ENCODE peak calls at places on chromosomes 2 and 18, in nine cellular contexts. J is AG09309; S is colonic mucosa; Z is GM13977; R is chondrocyte; K is OCI-LY7; G is lower lobe of right lung; T is CD4-positive, alpha-beta T cell; N is fibroblast of pulmonary artery. E is an unnamed sample.

GRCh38 chr2:113842919-113843736 is 46.8 kb upstream of the ACTR3 start:
- DNase-seq in J (peak; percentile 71), S (no peak), Z (no peak), R (no peak), K (no peak), G (no peak), T (no peak), N (peak; percentile 63), E (no peak)

GRCh38 chr2:202687276-202687675 is 52.5 kb downstream of the FAM117B start:
- DNase-seq in J (no peak), S (no peak), Z (no peak), R (no peak), K (no peak), G (no peak), T (no peak), N (no peak), E (no peak)

GRCh38 chr2:27249891-27250651 is 12.8 kb downstream of the SLC30A3 start:
- DNase-seq in J (no peak), S (peak; percentile 31), Z (peak; percentile 82), R (peak; percentile 91), K (peak; percentile 91), G (peak; percentile 68), T (peak; percentile 30), N (peak; percentile 50), E (peak; percentile 83)

GRCh38 chr18:34494359-34494696 is 215.8 kb upstream of the DTNA start:
- DNase-seq in J (no peak), S (no peak), Z (no peak), R (peak; percentile 60), K (no peak), G (no peak), T (no peak), N (no peak), E (no peak)

GRCh38 chr18:14124689-14125088 is 7.5 kb downstream of the ZNF519 start:
- DNase-seq in J (no peak), S (no peak), Z (no peak), R (no peak), K (no peak), G (no peak), T (no peak), N (no peak), E (no peak)

GRCh38 chr2:86790828-86791561 is at the start of gene CD8A:
- DNase-seq in J (no peak), S (no peak), Z (peak; percentile 62), R (no peak), K (no peak), G (no peak), T (no peak), N (peak; percentile 42), E (peak; percentile 53)

GRCh38 chr2:219658447-219658846 is 31.0 kb downstream of the SLC4A3 start:
- DNase-seq in J (peak; percentile 28), S (no peak), Z (no peak), R (no peak), K (no peak), G (no peak), T (no peak), N (peak; percentile 40), E (no peak)

GRCh38 chr18:48595703-48596218 is 56.9 kb downstream of the CTIF start:
- DNase-seq in J (no peak), S (no peak), Z (no peak), R (no peak), K (no peak), G (no peak), T (no peak), N (no peak), E (no peak)

GRCh38 chr2:96099861-96100798 is 16.2 kb downstream of the ADRA2B start:
- DNase-seq in J (no peak), S (peak; percentile 11), Z (no peak), R (no peak), K (no peak), G (peak; percentile 34), T (no peak), N (no peak), E (no peak)

GRCh38 chr2:235095569-235095968 is 143.8 kb downstream of the SH3BP4 start:
- DNase-seq in J (no peak), S (no peak), Z (no peak), R (no peak), K (no peak), G (no peak), T (no peak), N (peak; percentile 10), E (no peak)

DNA sequence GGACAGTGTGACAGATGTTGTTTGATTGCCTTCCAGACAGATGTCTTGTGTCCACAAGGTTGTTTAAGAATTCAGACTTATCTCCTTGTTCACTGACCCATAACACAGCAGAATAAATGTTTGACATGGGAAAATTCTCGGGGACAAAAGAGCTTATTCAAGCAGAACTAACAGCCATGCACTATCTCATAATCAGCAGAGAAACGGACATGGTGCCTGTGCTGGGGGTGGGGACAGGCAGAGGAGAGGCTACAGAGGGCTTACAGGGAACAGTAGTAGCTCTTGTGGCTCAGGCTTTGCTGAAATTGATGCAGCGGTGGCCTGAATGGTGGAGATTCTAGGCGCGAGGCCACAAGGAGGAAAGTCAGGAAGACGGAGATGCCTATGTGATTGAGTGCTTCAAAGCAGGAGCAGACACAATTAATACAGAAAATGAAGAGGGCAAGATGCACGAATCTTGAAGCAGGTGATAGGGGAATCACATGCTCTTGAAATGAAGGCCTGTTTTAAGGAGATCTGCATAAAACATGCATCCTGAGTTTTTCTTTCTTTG is 62.0 kb upstream of the CAB39 start:
- DNase-seq in J (no peak), S (no peak), Z (no peak), R (no peak), K (no peak), G (no peak), T (no peak), N (no peak), E (no peak)
- TF ChIP-seq CTCF in J (no peak), S (no peak), Z (no peak), R (no peak), K (no peak), G (no peak), T (no peak), N (no peak), E (no peak)

DNA sequence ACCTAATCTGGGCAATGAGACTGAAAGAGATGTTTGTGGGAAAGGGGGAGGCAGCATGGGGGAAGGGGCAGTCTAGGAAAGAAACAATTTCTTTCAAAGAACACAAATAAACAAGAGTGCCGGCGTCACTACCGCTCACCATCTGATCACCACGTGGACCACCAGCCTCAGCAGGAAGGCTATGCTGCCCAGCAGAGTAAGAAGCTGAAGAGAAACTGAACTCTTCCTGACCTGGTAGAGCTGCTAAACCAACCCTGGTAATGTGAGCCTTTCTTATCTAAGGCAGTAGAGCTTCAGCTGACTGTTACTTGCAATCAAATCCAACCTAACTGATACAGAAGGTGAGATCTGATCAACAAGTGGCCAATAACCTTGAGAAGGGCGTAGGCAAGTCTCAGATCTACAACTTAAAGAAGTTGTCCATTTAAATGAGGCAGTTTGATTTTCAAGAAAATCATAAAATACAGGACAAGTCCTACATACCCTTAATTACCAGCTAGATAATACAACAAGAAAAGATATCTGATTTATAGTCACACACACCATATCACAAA is 44.2 kb upstream of the SPTBN1 start:
- DNase-seq in J (no peak), S (no peak), Z (no peak), R (no peak), K (no peak), G (no peak), T (no peak), N (no peak), E (no peak)
- TF ChIP-seq CTCF in J (no peak), S (no peak), Z (no peak), R (no peak), K (no peak), G (no peak), T (no peak), N (no peak), E (no peak)

GRCh38 chr2:161409308-161409707 is 6.8 kb upstream of the TBR1 start:
- DNase-seq in J (no peak), S (no peak), Z (no peak), R (no peak), K (no peak), G (no peak), T (no peak), N (no peak), E (no peak)

GRCh38 chr2:161402297-161402696 is 13.8 kb upstream of the TBR1 start:
- DNase-seq in J (no peak), S (no peak), Z (no peak), R (no peak), K (no peak), G (no peak), T (no peak), N (no peak), E (no peak)

GRCh38 chr2:161412346-161412745 is 3.8 kb upstream of the TBR1 start:
- DNase-seq in J (peak; percentile 7), S (no peak), Z (no peak), R (no peak), K (no peak), G (no peak), T (no peak), N (no peak), E (no peak)

GRCh38 chr2:161406316-161406715 is 9.8 kb upstream of the TBR1 start:
- DNase-seq in J (no peak), S (no peak), Z (no peak), R (no peak), K (no peak), G (no peak), T (no peak), N (no peak), E (no peak)

GRCh38 chr2:161407597-161407996 is 8.5 kb upstream of the TBR1 start:
- DNase-seq in J (no peak), S (no peak), Z (no peak), R (no peak), K (no peak), G (no peak), T (no peak), N (no peak), E (no peak)
- TF ChIP-seq CTCF in J (no peak), S (no peak), Z (no peak), R (no peak), K (no peak), G (no peak), T (no peak), N (no peak), E (no peak)

DNA sequence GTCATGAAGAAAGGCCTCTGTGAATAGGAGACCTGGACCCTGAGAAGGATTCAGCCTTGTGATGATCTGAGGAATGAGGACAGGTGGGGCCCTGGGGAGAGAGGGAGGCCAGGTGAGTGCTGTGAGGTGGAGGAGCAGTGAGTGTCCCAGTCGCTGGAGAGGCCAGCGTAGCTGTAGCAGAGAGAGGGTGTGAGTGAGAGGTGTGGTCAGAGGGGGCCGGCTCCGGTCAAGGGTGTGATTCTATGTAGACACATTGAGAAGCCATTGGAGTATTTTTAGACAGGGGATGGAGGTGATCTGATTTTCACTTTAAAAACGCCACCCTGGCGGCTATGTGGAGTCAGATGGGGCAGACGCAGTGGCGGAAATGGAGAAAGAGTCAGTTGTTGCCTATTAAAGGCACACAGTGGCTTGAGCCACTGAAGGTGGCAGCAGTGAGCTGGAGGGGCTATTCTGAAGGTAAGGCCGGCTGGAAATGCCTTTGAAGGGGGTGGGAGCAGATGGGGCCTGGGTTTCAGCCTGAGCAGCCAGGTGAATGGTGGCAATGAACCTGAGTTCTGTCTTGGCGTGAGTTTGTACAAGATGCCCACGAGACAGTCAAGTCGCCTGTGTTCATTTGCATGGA is 55.6 kb downstream of the GREB1 start:
- DNase-seq in J (no peak), S (no peak), Z (no peak), R (no peak), K (no peak), G (no peak), T (no peak), N (no peak), E (no peak)
- TF ChIP-seq CTCF in J (no peak), S (no peak), Z (peak; percentile 27), R (peak; percentile 22), K (peak; percentile 52), G (no peak), T (no peak), N (no peak), E (no peak)

GRCh38 chr2:85368921-85369320 is 14.4 kb downstream of the ELMOD3 start:
- DNase-seq in J (no peak), S (no peak), Z (no peak), R (no peak), K (no peak), G (no peak), T (no peak), N (no peak), E (no peak)
- TF ChIP-seq CTCF in J (no peak), S (no peak), Z (no peak), R (no peak), K (no peak), G (no peak), T (no peak), N (no peak), E (no peak)

E was measured in GM20000.